ENCODE peak calls at places on chromosomes 3 and 15, in nine cellular contexts. K is Panc1, O is H9, S is pancreas, Z is uterus, B is cardiac muscle cell, R is upper lobe of right lung, V is IMR-90, T is psoas muscle. M is an unnamed sample. For H3K4me1, the result is how much of the 10 kb centered on the place peaks cover.

GRCh38 chr3:188270423-188270972 is 116.5 kb downstream of the LPP start:
- DNase-seq in K (no peak), O (no peak), S (no peak), Z (peak), B (peak), R (no peak), V (peak), T (no peak), M (no peak)

GRCh38 chr3:86978111-86978528 is 12.8 kb downstream of the VGLL3 start:
- DNase-seq in K (no peak), O (no peak), S (no peak), Z (no peak), B (peak), R (no peak), V (peak), T (peak), M (no peak)

GRCh38 chr15:66946578-66947164 is 118.7 kb upstream of the SMAD3 start:
- DNase-seq in K (peak), O (peak), S (peak), Z (peak), B (peak), R (peak), V (peak), T (peak), M (no peak)

GRCh38 chr15:89677381-89677780 is 1.8 kb downstream of the PLIN1 start:
- DNase-seq in K (no peak), O (no peak), S (no peak), Z (no peak), B (no peak), R (no peak), V (no peak), T (no peak), M (no peak)

GRCh38 chr3:132253262-132253878 is 63.8 kb upstream of the ACP3 start:
- DNase-seq in K (peak), O (no peak), S (no peak), Z (peak), B (peak), R (no peak), V (peak), T (no peak), M (no peak)

GRCh38 chr3:186198442-186198841 is 89.6 kb upstream of the ETV5 start:
- DNase-seq in K (no peak), O (no peak), S (no peak), Z (no peak), B (no peak), R (no peak), V (no peak), T (no peak), M (no peak)

GRCh38 chr15:31975446-31976229 is 54.7 kb upstream of the CHRNA7 start:
- DNase-seq in K (no peak), O (no peak), S (peak), Z (no peak), B (no peak), R (no peak), V (no peak), T (no peak), M (no peak)

GRCh38 chr3:79765854-79766253 is 1.9 kb downstream of the ROBO1 start:
- DNase-seq in K (no peak), O (peak), S (no peak), Z (no peak), B (no peak), R (no peak), V (no peak), T (no peak), M (no peak)

GRCh38 chr3:14740983-14741382 is 66.0 kb downstream of the C3orf20 start:
- DNase-seq in K (no peak), O (no peak), S (no peak), Z (no peak), B (no peak), R (no peak), V (no peak), T (no peak), M (no peak)

GRCh38 chr3:44439499-44440295 is 37.8 kb downstream of the ZNF445 start:
- DNase-seq in K (no peak), O (no peak), S (no peak), Z (peak), B (peak), R (peak), V (peak), T (peak), M (peak)

GRCh38 chr3:61574854-61575253 is 13.5 kb downstream of the PTPRG start:
- DNase-seq in K (no peak), O (no peak), S (no peak), Z (no peak), B (peak), R (no peak), V (peak), T (no peak), M (no peak)

GRCh38 chr15:101596633-101597032 is 55.5 kb downstream of the TM2D3 start:
- DNase-seq in K (no peak), O (no peak), S (no peak), Z (no peak), B (no peak), R (no peak), V (no peak), T (no peak), M (no peak)

GRCh38 chr15:96334017-96334704 is 3.7 kb downstream of the NR2F2 start:
- DNase-seq in K (no peak), O (peak), S (peak), Z (no peak), B (no peak), R (peak), V (no peak), T (no peak), M (no peak)

GRCh38 chr3:109977903-109978302 is 640.6 kb upstream of the DPPA4 start:
- DNase-seq in K (no peak), O (peak), S (no peak), Z (no peak), B (no peak), R (no peak), V (no peak), T (no peak), M (no peak)

GRCh38 chr3:9028134-9028533 is 64.9 kb upstream of the RAD18 start:
- DNase-seq in K (no peak), O (no peak), S (peak), Z (peak), B (peak), R (peak), V (peak), T (peak), M (peak)

GRCh38 chr3:68880632-68881031 is 51.7 kb downstream of the TAFA4 start:
- DNase-seq in K (no peak), O (no peak), S (no peak), Z (no peak), B (no peak), R (no peak), V (no peak), T (no peak), M (no peak)

GRCh38 chr3:55824406-55824805 is 337.3 kb upstream of the WNT5A start:
- DNase-seq in K (no peak), O (no peak), S (no peak), Z (no peak), B (no peak), R (no peak), V (no peak), T (no peak), M (no peak)

GRCh38 chr15:49881866-49882265 is 237.2 kb downstream of the ATP8B4 start:
- DNase-seq in K (no peak), O (no peak), S (no peak), Z (no peak), B (no peak), R (no peak), V (no peak), T (no peak), M (no peak)

GRCh38 chr3:65284971-65285370 is 597.2 kb upstream of the ADAMTS9 start:
- DNase-seq in K (no peak), O (no peak), S (no peak), Z (no peak), B (peak), R (no peak), V (no peak), T (no peak), M (no peak)

GRCh38 chr3:130950641-130951040 is 56.8 kb downstream of the ATP2C1 start:
- DNase-seq in K (no peak), O (no peak), S (no peak), Z (no peak), B (peak), R (no peak), V (peak), T (no peak), M (no peak)

GRCh38 chr3:195895900-195896360 is 12.4 kb downstream of the TNK2 start:
- DNase-seq in K (no peak), O (no peak), S (peak), Z (no peak), B (no peak), R (peak), V (no peak), T (peak), M (no peak)

GRCh38 chr15:73005450-73005849 is 46.8 kb upstream of the NEO1 start:
- DNase-seq in K (no peak), O (no peak), S (no peak), Z (no peak), B (no peak), R (no peak), V (no peak), T (no peak), M (no peak)

GRCh38 chr3:127674099-127674792 is 1.5 kb downstream of the ABTB1 start:
- DNase-seq in K (no peak), O (no peak), S (no peak), Z (peak), B (no peak), R (peak), V (no peak), T (peak), M (no peak)

GRCh38 chr3:133487920-133488540 is 85.5 kb upstream of the CDV3 start:
- DNase-seq in K (no peak), O (no peak), S (no peak), Z (no peak), B (peak), R (no peak), V (peak), T (no peak), M (no peak)

GRCh38 chr15:96187916-96188315 is 142.6 kb upstream of the NR2F2 start:
- DNase-seq in K (no peak), O (no peak), S (no peak), Z (peak), B (no peak), R (no peak), V (no peak), T (no peak), M (no peak)

GRCh38 chr3:103644450-103644849 is 1209.6 kb downstream of the ZPLD1 start:
- DNase-seq in K (no peak), O (no peak), S (no peak), Z (no peak), B (no peak), R (no peak), V (no peak), T (no peak), M (no peak)

GRCh38 chr15:90322531-90322930 is 29.6 kb upstream of the ZNF774 start:
- DNase-seq in K (no peak), O (no peak), S (no peak), Z (no peak), B (no peak), R (no peak), V (no peak), T (no peak), M (no peak)

GRCh38 chr3:24686764-24687163 is 192.1 kb upstream of the THRB start:
- DNase-seq in K (no peak), O (no peak), S (no peak), Z (no peak), B (peak), R (no peak), V (peak), T (no peak), M (no peak)

DNA sequence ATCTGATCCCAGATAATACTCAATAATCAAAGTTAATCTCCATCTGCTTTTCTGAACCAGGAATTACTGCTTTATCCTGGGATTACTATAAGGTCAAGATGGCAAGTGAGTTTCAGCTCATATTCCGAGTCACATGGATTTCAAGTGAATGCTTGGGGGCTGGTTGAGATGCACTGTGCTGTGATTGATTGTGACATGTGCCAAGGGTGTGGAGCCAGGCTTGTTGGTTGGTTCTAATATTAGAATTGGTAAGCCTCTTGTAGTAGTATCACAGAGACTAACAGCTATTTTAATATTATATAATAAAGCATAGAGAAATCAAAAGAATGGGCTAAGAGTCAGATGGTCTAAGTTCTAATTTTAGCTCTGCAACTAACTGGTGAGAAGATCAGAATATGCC is 74.2 kb upstream of the ICE2 start:
- DNase-seq in K (no peak), O (no peak), S (no peak), Z (no peak), B (no peak), R (no peak), V (no peak), T (peak), M (no peak)
- H3K4me1 ChIP-seq in K (under half), O (under half), S (under half), Z (under half), B (under half), R (under half), V (under half), T (half or more), M (under half)

GRCh38 chr3:25782636-25782937 is 656 bp downstream of the NGLY1 start:
- DNase-seq in K (no peak), O (no peak), S (no peak), Z (no peak), B (no peak), R (no peak), V (no peak), T (no peak), M (no peak)
- H3K27ac ChIP-seq in K (peak), O (no peak), S (peak), Z (peak), B (peak), R (peak), V (peak), T (peak), M (peak)

GRCh38 chr3:37963635-37964034 is 27.0 kb upstream of the VILL start:
- DNase-seq in K (no peak), O (no peak), S (no peak), Z (no peak), B (no peak), R (no peak), V (no peak), T (no peak), M (no peak)
- TF ChIP-seq CTCF in K (no peak), O (no peak), S (no peak), Z (no peak), B (no peak), R (no peak), V (no peak), T (no peak), M (no peak)

GRCh38 chr3:179734497-179735281 is 81.8 kb downstream of the USP13 start:
- DNase-seq in K (no peak), O (no peak), S (no peak), Z (no peak), B (no peak), R (no peak), V (no peak), T (peak), M (no peak)
- H3K4me1 ChIP-seq in K (under half), O (under half), S (under half), Z (under half), B (under half), R (under half), V (under half), T (half or more), M (under half)

GRCh38 chr3:137669519-137670060 is 94.5 kb upstream of the SOX14 start:
- DNase-seq in K (no peak), O (no peak), S (no peak), Z (no peak), B (no peak), R (no peak), V (no peak), T (no peak), M (no peak)
- H3K27ac ChIP-seq in K (no peak), O (no peak), S (no peak), Z (no peak), B (no peak), R (no peak), V (no peak), T (no peak), M (no peak)